ENCODE peak calls at places on chromosomes 4 and X, in six cellular contexts. One of them, this sample, is unnamed.

GRCh38 chr4:85825937-85826678 is 351.2 kb downstream of the ARHGAP24 start:
- DNase-seq in pulmonary artery endothelial cell: no peak
- DNase-seq in iPS-NIHi11: peak
- DNase-seq in NCI-H1694: peak
- DNase-seq in activated T-cell treated with anti-CD3 and anti-CD28 coated beads, Interleukin-2, amount 50 U/mL, for 72 hours: no peak
- DNase-seq in cerebellar cortex: peak
- DNase-seq in this sample: no peak

GRCh38 chrX:106415276-106415895 is 196.4 kb upstream of the RADX start:
- DNase-seq in activated T-cell treated with anti-CD3 and anti-CD28 coated beads, Interleukin-2, amount 50 U/mL, for 72 hours: no peak
- DNase-seq in iPS-NIHi11: peak
- DNase-seq in NCI-H1694: no peak
- DNase-seq in pulmonary artery endothelial cell: no peak
- DNase-seq in cerebellar cortex: peak
- DNase-seq in this sample: no peak

GRCh38 chrX:150293311-150294013 is 69.7 kb upstream of the MAMLD1 start:
- DNase-seq in activated T-cell treated with anti-CD3 and anti-CD28 coated beads, Interleukin-2, amount 50 U/mL, for 72 hours: no peak
- DNase-seq in NCI-H1694: no peak
- DNase-seq in pulmonary artery endothelial cell: no peak
- DNase-seq in cerebellar cortex: no peak
- DNase-seq in iPS-NIHi11: no peak
- DNase-seq in this sample: no peak

GRCh38 chrX:29813174-29813573 is 402.2 kb upstream of the MAGEB2 start:
- DNase-seq in NCI-H1694: no peak
- DNase-seq in cerebellar cortex: no peak
- DNase-seq in activated T-cell treated with anti-CD3 and anti-CD28 coated beads, Interleukin-2, amount 50 U/mL, for 72 hours: no peak
- DNase-seq in pulmonary artery endothelial cell: no peak
- DNase-seq in iPS-NIHi11: no peak
- DNase-seq in this sample: no peak

GRCh38 chr4:7431696-7432530 is 2.8 kb downstream of the PSAPL1 start:
- DNase-seq in NCI-H1694: no peak
- DNase-seq in activated T-cell treated with anti-CD3 and anti-CD28 coated beads, Interleukin-2, amount 50 U/mL, for 72 hours: no peak
- DNase-seq in pulmonary artery endothelial cell: no peak
- DNase-seq in cerebellar cortex: no peak
- DNase-seq in iPS-NIHi11: no peak
- DNase-seq in this sample: no peak

GRCh38 chr4:109025471-109026076 is 262.7 kb upstream of the ETNPPL start:
- DNase-seq in iPS-NIHi11: no peak
- DNase-seq in cerebellar cortex: no peak
- DNase-seq in activated T-cell treated with anti-CD3 and anti-CD28 coated beads, Interleukin-2, amount 50 U/mL, for 72 hours: no peak
- DNase-seq in pulmonary artery endothelial cell: no peak
- DNase-seq in NCI-H1694: no peak
- DNase-seq in this sample: no peak

GRCh38 chrX:31280580-31280979 is 208.7 kb upstream of the FTHL17 start:
- DNase-seq in iPS-NIHi11: no peak
- DNase-seq in activated T-cell treated with anti-CD3 and anti-CD28 coated beads, Interleukin-2, amount 50 U/mL, for 72 hours: no peak
- DNase-seq in cerebellar cortex: no peak
- DNase-seq in pulmonary artery endothelial cell: no peak
- DNase-seq in NCI-H1694: no peak
- DNase-seq in this sample: no peak

GRCh38 chr4:58360354-58361133 is 1250.4 kb upstream of the IGFBP7 start:
- DNase-seq in NCI-H1694: no peak
- DNase-seq in cerebellar cortex: no peak
- DNase-seq in pulmonary artery endothelial cell: no peak
- DNase-seq in iPS-NIHi11: no peak
- DNase-seq in activated T-cell treated with anti-CD3 and anti-CD28 coated beads, Interleukin-2, amount 50 U/mL, for 72 hours: no peak
- DNase-seq in this sample: no peak

GRCh38 chr4:1187182-1187581 is 14.8 kb upstream of the SPON2 start:
- DNase-seq in pulmonary artery endothelial cell: no peak
- DNase-seq in NCI-H1694: no peak
- DNase-seq in iPS-NIHi11: no peak
- DNase-seq in activated T-cell treated with anti-CD3 and anti-CD28 coated beads, Interleukin-2, amount 50 U/mL, for 72 hours: peak
- DNase-seq in cerebellar cortex: no peak
- DNase-seq in this sample: no peak

GRCh38 chrX:113009005-113009404 is 168.4 kb upstream of the AMOT start:
- DNase-seq in pulmonary artery endothelial cell: no peak
- DNase-seq in activated T-cell treated with anti-CD3 and anti-CD28 coated beads, Interleukin-2, amount 50 U/mL, for 72 hours: no peak
- DNase-seq in cerebellar cortex: no peak
- DNase-seq in NCI-H1694: no peak
- DNase-seq in iPS-NIHi11: no peak
- DNase-seq in this sample: no peak

GRCh38 chr4:3285558-3286334 is 7.1 kb upstream of the RGS12 start:
- DNase-seq in activated T-cell treated with anti-CD3 and anti-CD28 coated beads, Interleukin-2, amount 50 U/mL, for 72 hours: no peak
- DNase-seq in pulmonary artery endothelial cell: no peak
- DNase-seq in NCI-H1694: no peak
- DNase-seq in iPS-NIHi11: no peak
- DNase-seq in cerebellar cortex: peak
- DNase-seq in this sample: no peak

GRCh38 chr4:113434247-113434587 is 327.3 kb downstream of the CAMK2D start:
- DNase-seq in cerebellar cortex: no peak
- DNase-seq in NCI-H1694: no peak
- DNase-seq in iPS-NIHi11: no peak
- DNase-seq in activated T-cell treated with anti-CD3 and anti-CD28 coated beads, Interleukin-2, amount 50 U/mL, for 72 hours: no peak
- DNase-seq in pulmonary artery endothelial cell: no peak
- DNase-seq in this sample: no peak

GRCh38 chr4:97496298-97496873 is 646.9 kb downstream of the STPG2 start:
- DNase-seq in cerebellar cortex: no peak
- DNase-seq in NCI-H1694: no peak
- DNase-seq in activated T-cell treated with anti-CD3 and anti-CD28 coated beads, Interleukin-2, amount 50 U/mL, for 72 hours: no peak
- DNase-seq in iPS-NIHi11: no peak
- DNase-seq in pulmonary artery endothelial cell: no peak
- DNase-seq in this sample: no peak

GRCh38 chr4:141971854-141972253 is 335.5 kb downstream of the IL15 start:
- DNase-seq in NCI-H1694: no peak
- DNase-seq in pulmonary artery endothelial cell: peak
- DNase-seq in iPS-NIHi11: no peak
- DNase-seq in cerebellar cortex: no peak
- DNase-seq in activated T-cell treated with anti-CD3 and anti-CD28 coated beads, Interleukin-2, amount 50 U/mL, for 72 hours: no peak
- DNase-seq in this sample: no peak

GRCh38 chr4:65868096-65868824 is 198.0 kb upstream of the EPHA5 start:
- DNase-seq in iPS-NIHi11: no peak
- DNase-seq in cerebellar cortex: no peak
- DNase-seq in pulmonary artery endothelial cell: no peak
- DNase-seq in NCI-H1694: no peak
- DNase-seq in activated T-cell treated with anti-CD3 and anti-CD28 coated beads, Interleukin-2, amount 50 U/mL, for 72 hours: no peak
- DNase-seq in this sample: no peak

GRCh38 chr4:163523791-163524365 is 29.4 kb downstream of the TMA16 start:
- DNase-seq in pulmonary artery endothelial cell: no peak
- DNase-seq in cerebellar cortex: no peak
- DNase-seq in activated T-cell treated with anti-CD3 and anti-CD28 coated beads, Interleukin-2, amount 50 U/mL, for 72 hours: no peak
- DNase-seq in NCI-H1694: no peak
- DNase-seq in iPS-NIHi11: no peak
- DNase-seq in this sample: no peak

GRCh38 chr4:10706236-10706635 is 21.7 kb upstream of the CLNK start:
- DNase-seq in pulmonary artery endothelial cell: peak
- DNase-seq in iPS-NIHi11: no peak
- DNase-seq in cerebellar cortex: no peak
- DNase-seq in NCI-H1694: no peak
- DNase-seq in activated T-cell treated with anti-CD3 and anti-CD28 coated beads, Interleukin-2, amount 50 U/mL, for 72 hours: no peak
- DNase-seq in this sample: no peak

GRCh38 chr4:69092190-69092589 is 4.1 kb upstream of the UGT2B7 start:
- DNase-seq in cerebellar cortex: no peak
- DNase-seq in pulmonary artery endothelial cell: peak
- DNase-seq in activated T-cell treated with anti-CD3 and anti-CD28 coated beads, Interleukin-2, amount 50 U/mL, for 72 hours: no peak
- DNase-seq in NCI-H1694: no peak
- DNase-seq in iPS-NIHi11: no peak
- DNase-seq in this sample: peak

This sample was measured in non-pigmented ciliary epithelial cell.